ENCODE peak calls at places on chromosomes 13 and 19, in nine cellular contexts. One of them, this sample, is unnamed.

GRCh38 chr19:51681286-51681956 is 11.7 kb upstream of the SPACA6 start:
- DNase-seq in GOT3: no peak
- DNase-seq in GM18507: no peak
- DNase-seq in stimulated activated naive CD4-positive, alpha-beta T cell treated with Interleukin-2 at 50 U/mL for 16 hours: no peak
- DNase-seq in AG10803: no peak
- DNase-seq in stimulated activated CD4-positive, alpha-beta T cell treated with anti-CD3 and anti-CD28 coated beads, Interleukin-12 subunit alpha, Interleukin-12 subunit beta, amount 100 ng/mL, for 4 hours: no peak
- DNase-seq in CD4-positive, alpha-beta memory T cell: no peak
- DNase-seq in colonic mucosa: no peak
- DNase-seq in NCI-H748 treated with DMSO at 0.1 percent for 48 hours: no peak
- DNase-seq in this sample: peak

GRCh38 chr19:5445667-5446066 is 9.6 kb upstream of the ZNRF4 start:
- DNase-seq in GOT3: no peak
- DNase-seq in GM18507: no peak
- DNase-seq in stimulated activated naive CD4-positive, alpha-beta T cell treated with Interleukin-2 at 50 U/mL for 16 hours: no peak
- DNase-seq in AG10803: peak
- DNase-seq in stimulated activated CD4-positive, alpha-beta T cell treated with anti-CD3 and anti-CD28 coated beads, Interleukin-12 subunit alpha, Interleukin-12 subunit beta, amount 100 ng/mL, for 4 hours: no peak
- DNase-seq in CD4-positive, alpha-beta memory T cell: no peak
- DNase-seq in colonic mucosa: no peak
- DNase-seq in NCI-H748 treated with DMSO at 0.1 percent for 48 hours: no peak
- DNase-seq in this sample: peak

GRCh38 chr13:28140433-28141125 is 2.2 kb downstream of the PAN3 start:
- DNase-seq in GOT3: no peak
- DNase-seq in GM18507: no peak
- DNase-seq in stimulated activated naive CD4-positive, alpha-beta T cell treated with Interleukin-2 at 50 U/mL for 16 hours: no peak
- DNase-seq in AG10803: no peak
- DNase-seq in stimulated activated CD4-positive, alpha-beta T cell treated with anti-CD3 and anti-CD28 coated beads, Interleukin-12 subunit alpha, Interleukin-12 subunit beta, amount 100 ng/mL, for 4 hours: no peak
- DNase-seq in CD4-positive, alpha-beta memory T cell: no peak
- DNase-seq in colonic mucosa: no peak
- DNase-seq in NCI-H748 treated with DMSO at 0.1 percent for 48 hours: no peak
- DNase-seq in this sample: peak

GRCh38 chr19:15195381-15195964 is 5.3 kb downstream of the NOTCH3 start:
- DNase-seq in GOT3: no peak
- DNase-seq in GM18507: no peak
- DNase-seq in stimulated activated naive CD4-positive, alpha-beta T cell treated with Interleukin-2 at 50 U/mL for 16 hours: no peak
- DNase-seq in AG10803: peak
- DNase-seq in stimulated activated CD4-positive, alpha-beta T cell treated with anti-CD3 and anti-CD28 coated beads, Interleukin-12 subunit alpha, Interleukin-12 subunit beta, amount 100 ng/mL, for 4 hours: no peak
- DNase-seq in CD4-positive, alpha-beta memory T cell: no peak
- DNase-seq in colonic mucosa: peak
- DNase-seq in NCI-H748 treated with DMSO at 0.1 percent for 48 hours: no peak
- DNase-seq in this sample: peak

GRCh38 chr13:48975101-48975925 is at the start of gene FNDC3A:
- DNase-seq in GOT3: no peak
- DNase-seq in GM18507: peak
- DNase-seq in stimulated activated naive CD4-positive, alpha-beta T cell treated with Interleukin-2 at 50 U/mL for 16 hours: peak
- DNase-seq in AG10803: peak
- DNase-seq in stimulated activated CD4-positive, alpha-beta T cell treated with anti-CD3 and anti-CD28 coated beads, Interleukin-12 subunit alpha, Interleukin-12 subunit beta, amount 100 ng/mL, for 4 hours: no peak
- DNase-seq in CD4-positive, alpha-beta memory T cell: peak
- DNase-seq in colonic mucosa: peak
- DNase-seq in NCI-H748 treated with DMSO at 0.1 percent for 48 hours: peak
- DNase-seq in this sample: peak

GRCh38 chr13:44648392-44649117 is 72.4 kb upstream of the TSC22D1 start:
- DNase-seq in GOT3: no peak
- DNase-seq in GM18507: no peak
- DNase-seq in stimulated activated naive CD4-positive, alpha-beta T cell treated with Interleukin-2 at 50 U/mL for 16 hours: no peak
- DNase-seq in AG10803: peak
- DNase-seq in stimulated activated CD4-positive, alpha-beta T cell treated with anti-CD3 and anti-CD28 coated beads, Interleukin-12 subunit alpha, Interleukin-12 subunit beta, amount 100 ng/mL, for 4 hours: no peak
- DNase-seq in CD4-positive, alpha-beta memory T cell: no peak
- DNase-seq in colonic mucosa: no peak
- DNase-seq in NCI-H748 treated with DMSO at 0.1 percent for 48 hours: no peak
- DNase-seq in this sample: peak

GRCh38 chr19:48413879-48414623 is 20.6 kb downstream of the GRIN2D start:
- DNase-seq in GOT3: no peak
- DNase-seq in GM18507: no peak
- DNase-seq in stimulated activated naive CD4-positive, alpha-beta T cell treated with Interleukin-2 at 50 U/mL for 16 hours: no peak
- DNase-seq in AG10803: peak
- DNase-seq in stimulated activated CD4-positive, alpha-beta T cell treated with anti-CD3 and anti-CD28 coated beads, Interleukin-12 subunit alpha, Interleukin-12 subunit beta, amount 100 ng/mL, for 4 hours: no peak
- DNase-seq in CD4-positive, alpha-beta memory T cell: no peak
- DNase-seq in colonic mucosa: no peak
- DNase-seq in NCI-H748 treated with DMSO at 0.1 percent for 48 hours: no peak
- DNase-seq in this sample: peak

GRCh38 chr19:31648347-31648746 is 299.1 kb upstream of the TSHZ3 start:
- DNase-seq in GOT3: no peak
- DNase-seq in GM18507: no peak
- DNase-seq in stimulated activated naive CD4-positive, alpha-beta T cell treated with Interleukin-2 at 50 U/mL for 16 hours: no peak
- DNase-seq in AG10803: no peak
- DNase-seq in stimulated activated CD4-positive, alpha-beta T cell treated with anti-CD3 and anti-CD28 coated beads, Interleukin-12 subunit alpha, Interleukin-12 subunit beta, amount 100 ng/mL, for 4 hours: no peak
- DNase-seq in CD4-positive, alpha-beta memory T cell: no peak
- DNase-seq in colonic mucosa: no peak
- DNase-seq in NCI-H748 treated with DMSO at 0.1 percent for 48 hours: no peak
- DNase-seq in this sample: no peak

GRCh38 chr13:83620535-83621220 is 261.6 kb downstream of the SLITRK1 start:
- DNase-seq in GOT3: no peak
- DNase-seq in GM18507: no peak
- DNase-seq in stimulated activated naive CD4-positive, alpha-beta T cell treated with Interleukin-2 at 50 U/mL for 16 hours: no peak
- DNase-seq in AG10803: peak
- DNase-seq in stimulated activated CD4-positive, alpha-beta T cell treated with anti-CD3 and anti-CD28 coated beads, Interleukin-12 subunit alpha, Interleukin-12 subunit beta, amount 100 ng/mL, for 4 hours: no peak
- DNase-seq in CD4-positive, alpha-beta memory T cell: no peak
- DNase-seq in colonic mucosa: no peak
- DNase-seq in NCI-H748 treated with DMSO at 0.1 percent for 48 hours: no peak
- DNase-seq in this sample: peak

GRCh38 chr13:110636053-110636475 is 20.7 kb downstream of the NAXD start:
- DNase-seq in GOT3: no peak
- DNase-seq in GM18507: no peak
- DNase-seq in stimulated activated naive CD4-positive, alpha-beta T cell treated with Interleukin-2 at 50 U/mL for 16 hours: no peak
- DNase-seq in AG10803: no peak
- DNase-seq in stimulated activated CD4-positive, alpha-beta T cell treated with anti-CD3 and anti-CD28 coated beads, Interleukin-12 subunit alpha, Interleukin-12 subunit beta, amount 100 ng/mL, for 4 hours: no peak
- DNase-seq in CD4-positive, alpha-beta memory T cell: no peak
- DNase-seq in colonic mucosa: no peak
- DNase-seq in NCI-H748 treated with DMSO at 0.1 percent for 48 hours: no peak
- DNase-seq in this sample: no peak

GRCh38 chr19:22530042-22530441 is 104.1 kb upstream of the ZNF492 start:
- DNase-seq in GOT3: no peak
- DNase-seq in GM18507: no peak
- DNase-seq in stimulated activated naive CD4-positive, alpha-beta T cell treated with Interleukin-2 at 50 U/mL for 16 hours: no peak
- DNase-seq in AG10803: no peak
- DNase-seq in stimulated activated CD4-positive, alpha-beta T cell treated with anti-CD3 and anti-CD28 coated beads, Interleukin-12 subunit alpha, Interleukin-12 subunit beta, amount 100 ng/mL, for 4 hours: no peak
- DNase-seq in CD4-positive, alpha-beta memory T cell: no peak
- DNase-seq in colonic mucosa: no peak
- DNase-seq in NCI-H748 treated with DMSO at 0.1 percent for 48 hours: no peak
- DNase-seq in this sample: no peak

GRCh38 chr19:23996549-23996948 is 81.9 kb downstream of the ZNF726 start:
- DNase-seq in GOT3: no peak
- DNase-seq in GM18507: no peak
- DNase-seq in stimulated activated naive CD4-positive, alpha-beta T cell treated with Interleukin-2 at 50 U/mL for 16 hours: no peak
- DNase-seq in AG10803: no peak
- DNase-seq in stimulated activated CD4-positive, alpha-beta T cell treated with anti-CD3 and anti-CD28 coated beads, Interleukin-12 subunit alpha, Interleukin-12 subunit beta, amount 100 ng/mL, for 4 hours: no peak
- DNase-seq in CD4-positive, alpha-beta memory T cell: no peak
- DNase-seq in colonic mucosa: no peak
- DNase-seq in NCI-H748 treated with DMSO at 0.1 percent for 48 hours: no peak
- DNase-seq in this sample: peak

GRCh38 chr13:40153516-40153915 is 498.1 kb downstream of the COG6 start:
- DNase-seq in GOT3: no peak
- DNase-seq in GM18507: no peak
- DNase-seq in stimulated activated naive CD4-positive, alpha-beta T cell treated with Interleukin-2 at 50 U/mL for 16 hours: no peak
- DNase-seq in AG10803: no peak
- DNase-seq in stimulated activated CD4-positive, alpha-beta T cell treated with anti-CD3 and anti-CD28 coated beads, Interleukin-12 subunit alpha, Interleukin-12 subunit beta, amount 100 ng/mL, for 4 hours: no peak
- DNase-seq in CD4-positive, alpha-beta memory T cell: no peak
- DNase-seq in colonic mucosa: no peak
- DNase-seq in NCI-H748 treated with DMSO at 0.1 percent for 48 hours: no peak
- DNase-seq in this sample: no peak

GRCh38 chr19:8924283-8924682 is 85.9 kb downstream of the MUC16 start:
- DNase-seq in GOT3: no peak
- DNase-seq in GM18507: no peak
- DNase-seq in stimulated activated naive CD4-positive, alpha-beta T cell treated with Interleukin-2 at 50 U/mL for 16 hours: no peak
- DNase-seq in AG10803: no peak
- DNase-seq in stimulated activated CD4-positive, alpha-beta T cell treated with anti-CD3 and anti-CD28 coated beads, Interleukin-12 subunit alpha, Interleukin-12 subunit beta, amount 100 ng/mL, for 4 hours: no peak
- DNase-seq in CD4-positive, alpha-beta memory T cell: no peak
- DNase-seq in colonic mucosa: no peak
- DNase-seq in NCI-H748 treated with DMSO at 0.1 percent for 48 hours: no peak
- DNase-seq in this sample: no peak

GRCh38 chr13:36914648-36915047 is 5.4 kb downstream of the SMAD9 start:
- DNase-seq in GOT3: no peak
- DNase-seq in GM18507: no peak
- DNase-seq in stimulated activated naive CD4-positive, alpha-beta T cell treated with Interleukin-2 at 50 U/mL for 16 hours: no peak
- DNase-seq in AG10803: no peak
- DNase-seq in stimulated activated CD4-positive, alpha-beta T cell treated with anti-CD3 and anti-CD28 coated beads, Interleukin-12 subunit alpha, Interleukin-12 subunit beta, amount 100 ng/mL, for 4 hours: no peak
- DNase-seq in CD4-positive, alpha-beta memory T cell: no peak
- DNase-seq in colonic mucosa: no peak
- DNase-seq in NCI-H748 treated with DMSO at 0.1 percent for 48 hours: no peak
- DNase-seq in this sample: no peak

GRCh38 chr19:30102239-30102638 is 160.2 kb downstream of the URI1 start:
- DNase-seq in GOT3: no peak
- DNase-seq in GM18507: no peak
- DNase-seq in stimulated activated naive CD4-positive, alpha-beta T cell treated with Interleukin-2 at 50 U/mL for 16 hours: no peak
- DNase-seq in AG10803: no peak
- DNase-seq in stimulated activated CD4-positive, alpha-beta T cell treated with anti-CD3 and anti-CD28 coated beads, Interleukin-12 subunit alpha, Interleukin-12 subunit beta, amount 100 ng/mL, for 4 hours: no peak
- DNase-seq in CD4-positive, alpha-beta memory T cell: no peak
- DNase-seq in colonic mucosa: no peak
- DNase-seq in NCI-H748 treated with DMSO at 0.1 percent for 48 hours: no peak
- DNase-seq in this sample: no peak

GRCh38 chr13:74907788-74908187 is 574.2 kb downstream of the TBC1D4 start:
- DNase-seq in GOT3: no peak
- DNase-seq in GM18507: no peak
- DNase-seq in stimulated activated naive CD4-positive, alpha-beta T cell treated with Interleukin-2 at 50 U/mL for 16 hours: no peak
- DNase-seq in AG10803: no peak
- DNase-seq in stimulated activated CD4-positive, alpha-beta T cell treated with anti-CD3 and anti-CD28 coated beads, Interleukin-12 subunit alpha, Interleukin-12 subunit beta, amount 100 ng/mL, for 4 hours: no peak
- DNase-seq in CD4-positive, alpha-beta memory T cell: no peak
- DNase-seq in colonic mucosa: no peak
- DNase-seq in NCI-H748 treated with DMSO at 0.1 percent for 48 hours: no peak
- DNase-seq in this sample: no peak

GRCh38 chr19:29620931-29621351 is 14.9 kb downstream of the POP4 start:
- DNase-seq in GOT3: no peak
- DNase-seq in GM18507: no peak
- DNase-seq in stimulated activated naive CD4-positive, alpha-beta T cell treated with Interleukin-2 at 50 U/mL for 16 hours: peak
- DNase-seq in AG10803: no peak
- DNase-seq in stimulated activated CD4-positive, alpha-beta T cell treated with anti-CD3 and anti-CD28 coated beads, Interleukin-12 subunit alpha, Interleukin-12 subunit beta, amount 100 ng/mL, for 4 hours: no peak
- DNase-seq in CD4-positive, alpha-beta memory T cell: no peak
- DNase-seq in colonic mucosa: no peak
- DNase-seq in NCI-H748 treated with DMSO at 0.1 percent for 48 hours: no peak
- DNase-seq in this sample: no peak

GRCh38 chr13:79671420-79671819 is 190.5 kb downstream of the NDFIP2 start:
- DNase-seq in GOT3: no peak
- DNase-seq in GM18507: no peak
- DNase-seq in stimulated activated naive CD4-positive, alpha-beta T cell treated with Interleukin-2 at 50 U/mL for 16 hours: no peak
- DNase-seq in AG10803: no peak
- DNase-seq in stimulated activated CD4-positive, alpha-beta T cell treated with anti-CD3 and anti-CD28 coated beads, Interleukin-12 subunit alpha, Interleukin-12 subunit beta, amount 100 ng/mL, for 4 hours: no peak
- DNase-seq in CD4-positive, alpha-beta memory T cell: no peak
- DNase-seq in colonic mucosa: no peak
- DNase-seq in NCI-H748 treated with DMSO at 0.1 percent for 48 hours: no peak
- DNase-seq in this sample: no peak

GRCh38 chr19:11890634-11891033 is 3.1 kb downstream of the ZNF69 start:
- DNase-seq in GOT3: no peak
- DNase-seq in GM18507: no peak
- DNase-seq in stimulated activated naive CD4-positive, alpha-beta T cell treated with Interleukin-2 at 50 U/mL for 16 hours: no peak
- DNase-seq in AG10803: no peak
- DNase-seq in stimulated activated CD4-positive, alpha-beta T cell treated with anti-CD3 and anti-CD28 coated beads, Interleukin-12 subunit alpha, Interleukin-12 subunit beta, amount 100 ng/mL, for 4 hours: no peak
- DNase-seq in CD4-positive, alpha-beta memory T cell: no peak
- DNase-seq in colonic mucosa: no peak
- DNase-seq in NCI-H748 treated with DMSO at 0.1 percent for 48 hours: no peak
- DNase-seq in this sample: no peak

GRCh38 chr13:104979281-104979680 is 1556.2 kb downstream of the EFNB2 start:
- DNase-seq in GOT3: no peak
- DNase-seq in GM18507: no peak
- DNase-seq in stimulated activated naive CD4-positive, alpha-beta T cell treated with Interleukin-2 at 50 U/mL for 16 hours: no peak
- DNase-seq in AG10803: no peak
- DNase-seq in stimulated activated CD4-positive, alpha-beta T cell treated with anti-CD3 and anti-CD28 coated beads, Interleukin-12 subunit alpha, Interleukin-12 subunit beta, amount 100 ng/mL, for 4 hours: no peak
- DNase-seq in CD4-positive, alpha-beta memory T cell: no peak
- DNase-seq in colonic mucosa: no peak
- DNase-seq in NCI-H748 treated with DMSO at 0.1 percent for 48 hours: no peak
- DNase-seq in this sample: no peak

This sample was measured in EH.